ENCODE peak calls at places on chromosomes 11 and 22, in seven cellular contexts. M, P, B, K, X, A and Q are unnamed samples.

GRCh38 chr22:20624161-20624616 is 116.8 kb downstream of the MED15 start:
- DNase-seq in B (no peak), K (peak), A (no peak), P (no peak), M (no peak), X (no peak), Q (peak)

GRCh38 chr11:1757861-1758610 is 5.7 kb downstream of the CTSD start:
- DNase-seq in A (peak), K (peak), X (no peak), P (no peak), M (no peak), B (no peak), Q (no peak)

GRCh38 chr22:47100019-47100418 is 337.6 kb downstream of the TBC1D22A start:
- DNase-seq in A (no peak), B (no peak), P (no peak), K (no peak), M (no peak), X (no peak), Q (no peak)

GRCh38 chr11:2569321-2569721 is 124.5 kb downstream of the KCNQ1 start:
- DNase-seq in P (no peak), X (no peak), A (no peak), B (no peak), K (no peak), M (peak), Q (peak)

GRCh38 chr11:57482782-57483569 is 22.6 kb downstream of the RTN4RL2 start:
- DNase-seq in P (peak), K (peak), B (no peak), M (peak), X (no peak), A (no peak), Q (peak)

GRCh38 chr11:65426839-65427690 is 4.5 kb downstream of the NEAT1 start:
- DNase-seq in K (peak), A (peak), B (peak), X (peak), P (no peak), M (no peak), Q (peak)

GRCh38 chr11:61042961-61043540 is 59.2 kb upstream of the CD5 start:
- DNase-seq in A (no peak), X (no peak), K (no peak), B (no peak), P (no peak), M (no peak), Q (no peak)

GRCh38 chr11:6843670-6844069 is 1.8 kb upstream of the OR10A5 start:
- DNase-seq in B (no peak), X (no peak), M (no peak), K (no peak), P (no peak), A (no peak), Q (no peak)

GRCh38 chr11:3894128-3894731 is 38.8 kb downstream of the STIM1 start:
- DNase-seq in K (no peak), A (no peak), M (peak), B (no peak), P (no peak), X (no peak), Q (peak)

GRCh38 chr22:49617866-49618688 is 209.6 kb downstream of the BRD1 start:
- DNase-seq in B (no peak), K (no peak), X (peak), A (no peak), P (no peak), M (peak), Q (no peak)

GRCh38 chr11:65498977-65499712 is at the start of gene MALAT1:
- DNase-seq in M (peak), A (peak), X (peak), P (peak), K (peak), B (peak), Q (peak)

GRCh38 chr11:2526808-2527381 is 82.1 kb downstream of the KCNQ1 start:
- DNase-seq in B (peak), P (no peak), X (peak), A (peak), K (no peak), M (peak), Q (no peak)

GRCh38 chr11:74460481-74461154 is 6.7 kb downstream of the KCNE3 start:
- DNase-seq in B (no peak), M (no peak), P (no peak), X (no peak), A (no peak), K (no peak), Q (peak)